ENCODE peak calls at places on chromosome X, in five cellular contexts. I is Caco-2, J is upper lobe of left lung, F is SK-N-SH, Y is HFF-Myc. T is an unnamed sample.

GRCh38 chrX:2691543-2692220 is 587 bp downstream of the CD99 start:
- DNase-seq in J (peak), I (peak), Y (no peak), F (no peak), T (no peak)

GRCh38 chrX:781216-782211 is 150.9 kb downstream of the SHOX start:
- DNase-seq in Y (no peak), I (no peak), F (no peak), J (no peak), T (no peak)

GRCh38 chrX:118523920-118524319 is 28.3 kb downstream of the DOCK11 start:
- DNase-seq in Y (no peak), J (no peak), I (no peak), F (no peak), T (no peak)

GRCh38 chrX:19661977-19662376 is 146.7 kb upstream of the MAP3K15 start:
- DNase-seq in J (no peak), Y (no peak), I (no peak), F (no peak), T (no peak)

GRCh38 chrX:33336783-33337182 is 125.4 kb upstream of the DMD start:
- DNase-seq in Y (no peak), F (no peak), I (peak), J (peak), T (no peak)

GRCh38 chrX:129006491-129006890 is 516.8 kb downstream of the SMARCA1 start:
- DNase-seq in I (no peak), J (no peak), F (no peak), Y (no peak), T (no peak)

GRCh38 chrX:103464071-103464773 is 55.1 kb downstream of the RAB40A start:
- DNase-seq in I (peak), F (peak), J (no peak), Y (no peak), T (no peak)

GRCh38 chrX:11210397-11210796 is 82.8 kb upstream of the AMELX start:
- DNase-seq in F (no peak), I (no peak), J (no peak), Y (no peak), T (no peak)

GRCh38 chrX:69616520-69617203 is 749 bp downstream of the EDA start:
- DNase-seq in I (peak), J (no peak), F (peak), Y (no peak), T (no peak)

GRCh38 chrX:100880368-100880767 is 6.2 kb upstream of the NOX1 start:
- DNase-seq in J (no peak), F (no peak), I (no peak), Y (no peak), T (no peak)

GRCh38 chrX:125205084-125205917 is 114.4 kb upstream of the TEX13C start:
- DNase-seq in Y (no peak), I (no peak), J (no peak), F (peak), T (no peak)

GRCh38 chrX:40843643-40844042 is 108.3 kb upstream of the MED14 start:
- DNase-seq in F (no peak), J (no peak), Y (no peak), I (peak), T (no peak)

GRCh38 chrX:106247162-106247561 is 79.1 kb downstream of the PWWP3B start:
- DNase-seq in J (no peak), I (no peak), F (no peak), Y (no peak), T (no peak)

GRCh38 chrX:2252331-2253065 is 248.3 kb downstream of the DHRSX start:
- DNase-seq in I (no peak), J (no peak), F (no peak), Y (no peak), T (no peak)

GRCh38 chrX:53724872-53725271 is 38.4 kb upstream of the HUWE1 start:
- DNase-seq in Y (no peak), F (no peak), I (no peak), J (no peak), T (no peak)

GRCh38 chrX:133417364-133417763 is 2.1 kb upstream of the GPC4 start:
- DNase-seq in Y (no peak), J (no peak), I (no peak), F (no peak), T (no peak)

GRCh38 chrX:79325263-79325958 is 41.7 kb downstream of the ITM2A start:
- DNase-seq in J (peak), F (no peak), Y (no peak), I (no peak), T (no peak)

GRCh38 chrX:22135994-22136684 is 104.0 kb downstream of the PHEX start:
- DNase-seq in F (peak), J (no peak), I (no peak), Y (no peak), T (no peak)

GRCh38 chrX:154596290-154596929 is 11.5 kb downstream of the CTAG1A start:
- DNase-seq in Y (no peak), J (no peak), F (no peak), I (peak), T (no peak)

GRCh38 chrX:109855501-109855900 is 122.4 kb upstream of the ACSL4 start:
- DNase-seq in I (no peak), Y (no peak), F (no peak), J (no peak), T (no peak)

GRCh38 chrX:16589826-16590225 is 60.1 kb upstream of the S100G start:
- DNase-seq in I (no peak), F (no peak), Y (no peak), J (no peak), T (no peak)

GRCh38 chrX:143437439-143437838 is 79.8 kb downstream of the SPANXN3 start:
- DNase-seq in F (peak), Y (no peak), I (peak), J (no peak), T (no peak)

GRCh38 chrX:12370444-12371089 is 232.3 kb downstream of the FRMPD4 start:
- DNase-seq in I (no peak), J (no peak), F (no peak), Y (peak), T (peak)

GRCh38 chrX:86051741-86052140 is 4.4 kb upstream of the CHM start:
- DNase-seq in J (no peak), I (no peak), Y (no peak), F (no peak), T (no peak)

GRCh38 chrX:43560247-43560946 is 95.7 kb upstream of the MAOA start:
- DNase-seq in J (no peak), I (no peak), Y (no peak), F (no peak), T (no peak)

GRCh38 chrX:44619039-44619438 is 76.4 kb upstream of the FUNDC1 start:
- DNase-seq in I (no peak), Y (no peak), F (no peak), J (no peak), T (no peak)

GRCh38 chrX:53930513-53931380 is 113.5 kb downstream of the PHF8 start:
- DNase-seq in F (no peak), J (no peak), Y (no peak), I (no peak), T (no peak)

GRCh38 chrX:155615938-155616337 is 3.2 kb upstream of the TMLHE start:
- DNase-seq in Y (no peak), J (no peak), F (no peak), I (no peak), T (no peak)

GRCh38 chrX:39703307-39703706 is 394.5 kb downstream of the BCOR start:
- DNase-seq in I (no peak), F (no peak), Y (no peak), J (no peak), T (no peak)

GRCh38 chrX:39709364-39709763 is 388.4 kb downstream of the BCOR start:
- DNase-seq in Y (no peak), J (no peak), F (no peak), I (no peak), T (no peak)

GRCh38 chrX:39704590-39704989 is 393.2 kb downstream of the BCOR start:
- DNase-seq in Y (no peak), F (no peak), I (no peak), J (no peak), T (no peak)

DNA sequence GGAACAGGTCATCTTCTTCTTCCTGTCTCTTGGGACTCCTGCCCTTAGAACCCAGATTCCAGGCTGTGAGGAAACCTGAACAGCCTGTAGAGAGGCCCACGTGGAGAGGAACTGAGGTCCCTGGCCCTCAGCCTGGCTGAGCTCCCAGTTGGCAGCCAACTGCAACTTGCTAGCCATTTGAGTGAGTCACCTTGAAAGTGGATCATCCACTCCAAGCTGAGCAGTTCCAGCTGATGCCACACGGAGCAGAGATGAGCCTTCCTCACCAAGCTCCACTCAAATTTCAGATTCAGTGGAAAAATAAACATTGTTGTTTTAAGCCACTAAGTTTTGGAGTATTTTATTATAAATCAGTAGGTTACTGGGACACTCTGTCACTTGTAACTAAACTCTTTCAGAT is 392.5 kb downstream of the BCOR start:
- DNase-seq in I (no peak), Y (peak), F (no peak), J (peak), T (peak)
- TF ChIP-seq CTCF in I (no peak), Y (peak), F (peak), J (peak), T (peak)

DNA sequence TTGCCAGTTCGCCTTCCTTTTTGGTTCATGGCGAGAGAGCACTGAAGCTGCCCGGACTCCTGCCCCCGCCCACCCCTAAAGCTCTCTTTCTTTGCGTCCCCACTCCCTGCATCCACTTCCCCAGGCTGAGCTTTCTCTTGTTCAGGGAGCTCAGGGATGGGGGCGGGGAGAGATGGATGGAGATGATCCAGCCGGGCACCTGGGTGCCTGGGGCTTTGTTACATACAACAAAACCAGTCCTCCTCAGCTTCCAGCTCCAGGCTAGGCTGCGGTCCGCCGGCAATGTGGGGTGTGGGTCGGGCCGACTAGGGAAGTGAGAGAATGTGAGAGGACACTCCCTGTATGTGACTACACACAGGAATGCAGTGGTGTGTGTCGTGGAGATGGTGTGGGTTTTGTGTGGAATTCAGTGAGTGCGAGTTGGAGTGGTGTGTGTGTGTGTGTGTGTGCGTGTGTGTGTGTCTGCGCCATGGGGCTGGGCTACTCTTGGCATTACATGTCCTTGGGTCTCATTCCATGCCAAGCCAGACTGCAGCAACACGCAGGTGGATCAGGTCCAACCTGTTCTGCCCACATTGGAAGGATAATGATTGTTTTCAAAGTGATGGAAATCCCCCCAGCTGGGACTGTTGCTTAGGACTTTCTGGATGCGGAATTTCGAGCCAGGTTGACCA is 149.3 kb upstream of the CHRDL1 start:
- DNase-seq in J (no peak), F (peak), I (no peak), Y (no peak), T (no peak)
- TF ChIP-seq CTCF in J (no peak), F (no peak), I (no peak), Y (no peak), T (no peak)

GRCh38 chrX:135698924-135699323 is 14.5 kb upstream of the CT45A1 start:
- DNase-seq in J (no peak), Y (no peak), I (no peak), F (no peak), T (no peak)

GRCh38 chrX:135695471-135695870 is 18.0 kb upstream of the CT45A1 start:
- DNase-seq in I (no peak), J (no peak), Y (no peak), F (no peak), T (no peak)

GRCh38 chrX:135697614-135698013 is 15.8 kb upstream of the CT45A1 start:
- DNase-seq in I (no peak), J (no peak), F (no peak), Y (no peak), T (no peak)
- TF ChIP-seq CTCF in I (no peak), J (no peak), F (no peak), Y (no peak), T (no peak)

GRCh38 chrX:38452603-38453002 is 100.2 kb downstream of the OTC start:
- DNase-seq in Y (no peak), I (no peak), F (no peak), J (no peak), T (no peak)

GRCh38 chrX:38462257-38462656 is 99.1 kb upstream of the TSPAN7 start:
- DNase-seq in Y (no peak), J (no peak), I (no peak), F (no peak), T (no peak)

GRCh38 chrX:38458071-38458470 is 103.3 kb upstream of the TSPAN7 start:
- DNase-seq in J (no peak), I (peak), F (no peak), Y (no peak), T (no peak)
- TF ChIP-seq CTCF in J (no peak), I (no peak), F (no peak), Y (no peak), T (no peak)

GRCh38 chrX:8755116-8755515 is 23.2 kb upstream of the ANOS1 start:
- DNase-seq in J (no peak), I (peak), Y (no peak), F (no peak), T (no peak)
- TF ChIP-seq CTCF in J (no peak), I (no peak), Y (no peak), F (no peak), T (no peak)

DNA sequence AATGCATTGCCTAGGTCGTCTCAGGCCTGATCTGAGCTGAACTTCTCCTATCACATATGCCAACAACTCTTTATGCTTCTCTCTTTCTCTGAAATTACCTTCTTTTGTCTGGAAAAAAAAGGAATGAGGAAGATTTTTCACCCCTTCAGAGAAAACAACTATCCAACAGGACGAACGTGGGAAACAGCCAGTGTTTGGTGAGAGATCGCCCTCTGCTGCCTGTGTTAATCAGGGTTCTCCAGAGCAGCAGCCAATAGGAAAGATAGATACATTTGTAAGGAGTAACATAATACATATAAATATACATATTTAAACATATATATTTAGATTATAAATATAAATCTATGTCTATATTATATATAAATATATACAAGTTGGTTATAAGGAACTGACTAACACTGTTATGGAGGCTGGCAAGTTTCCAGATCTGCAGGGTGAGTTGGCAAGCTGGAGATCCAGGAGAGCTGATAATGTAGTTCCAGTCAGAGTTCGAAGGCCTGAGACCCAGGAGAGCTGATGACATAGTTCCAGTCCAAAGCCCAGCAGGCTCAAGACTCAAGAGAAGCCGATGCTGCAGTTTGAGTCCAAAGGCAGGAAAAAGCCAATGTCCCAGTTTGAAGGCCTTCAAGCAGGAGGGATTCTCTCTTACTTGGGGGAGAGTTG is 13.3 kb downstream of the CETN2 start:
- DNase-seq in F (peak), J (no peak), Y (no peak), I (peak), T (no peak)
- TF ChIP-seq CTCF in F (peak), J (no peak), Y (peak), I (peak), T (peak)

GRCh38 chrX:9988762-9989161 is 21.6 kb downstream of the CLDN34 start:
- DNase-seq in F (peak), I (peak), J (no peak), Y (no peak), T (no peak)
- TF ChIP-seq CTCF in F (peak), I (peak), J (no peak), Y (peak), T (peak)

GRCh38 chrX:37905436-37906147 is 58.2 kb upstream of the DYNLT3 start:
- DNase-seq in I (peak), J (no peak), Y (no peak), F (peak), T (no peak)
- TF ChIP-seq CTCF in I (peak), J (no peak), Y (peak), F (peak), T (peak)

GRCh38 chrX:115378471-115378870 is 89.0 kb downstream of the LUZP4 start:
- DNase-seq in I (no peak), Y (no peak), J (no peak), F (no peak), T (no peak)
- TF ChIP-seq CTCF in I (no peak), Y (no peak), J (no peak), F (no peak), T (peak)